ENCODE peak calls at places on chromosome 17, in ten cellular contexts. M, N, F, A, U, T, C, O, S and L are unnamed samples.

GRCh38 chr17:17782425-17783120 is 54.2 kb downstream of the SREBF1 start:
- DNase-seq in M (no peak), N (no peak), F (peak), A (no peak), U (no peak), T (no peak), C (no peak), O (peak), S (no peak), L (no peak)

GRCh38 chr17:1810450-1811103 is 19.1 kb downstream of the SMYD4 start:
- DNase-seq in M (no peak), N (no peak), F (no peak), A (no peak), U (no peak), T (no peak), C (no peak), O (no peak), S (no peak), L (no peak)

GRCh38 chr17:40936437-40936971 is 942 bp downstream of the KRT23 start:
- DNase-seq in M (no peak), N (no peak), F (no peak), A (no peak), U (no peak), T (no peak), C (no peak), O (no peak), S (no peak), L (no peak)

GRCh38 chr17:54980372-54980771 is 11.8 kb downstream of the STXBP4 start:
- DNase-seq in M (no peak), N (no peak), F (no peak), A (no peak), U (no peak), T (no peak), C (no peak), O (no peak), S (no peak), L (no peak)

GRCh38 chr17:79023180-79023705 is 726 bp upstream of the C1QTNF1 start:
- DNase-seq in M (no peak), N (no peak), F (no peak), A (no peak), U (peak), T (no peak), C (no peak), O (no peak), S (no peak), L (no peak)

GRCh38 chr17:45677770-45678169 is 106.3 kb upstream of the CRHR1 start:
- DNase-seq in M (peak), N (no peak), F (no peak), A (no peak), U (no peak), T (no peak), C (no peak), O (peak), S (peak), L (no peak)

GRCh38 chr17:2687074-2687418 is 24.5 kb downstream of the CLUH start:
- DNase-seq in M (no peak), N (no peak), F (no peak), A (no peak), U (no peak), T (no peak), C (no peak), O (no peak), S (no peak), L (no peak)

GRCh38 chr17:34299918-34300600 is 14.5 kb downstream of the CCL11 start:
- DNase-seq in M (no peak), N (no peak), F (no peak), A (no peak), U (no peak), T (no peak), C (no peak), O (peak), S (peak), L (no peak)

GRCh38 chr17:81513669-81514484 is 1.3 kb upstream of the ACTG1 start:
- DNase-seq in M (peak), N (peak), F (peak), A (no peak), U (peak), T (peak), C (no peak), O (peak), S (peak), L (peak)

GRCh38 chr17:59746849-59747445 is 39.5 kb downstream of the VMP1 start:
- DNase-seq in M (peak), N (no peak), F (no peak), A (no peak), U (no peak), T (no peak), C (no peak), O (peak), S (no peak), L (no peak)

GRCh38 chr17:66445229-66445628 is 142.8 kb downstream of the PRKCA start:
- DNase-seq in M (no peak), N (no peak), F (no peak), A (no peak), U (no peak), T (no peak), C (no peak), O (no peak), S (no peak), L (no peak)

GRCh38 chr17:48429156-48429555 is 858 bp downstream of the SKAP1 start:
- DNase-seq in M (no peak), N (peak), F (peak), A (no peak), U (no peak), T (no peak), C (no peak), O (no peak), S (no peak), L (no peak)

GRCh38 chr17:71287246-71287828 is 833.5 kb upstream of the SOX9 start:
- DNase-seq in M (no peak), N (no peak), F (no peak), A (no peak), U (no peak), T (no peak), C (no peak), O (no peak), S (peak), L (no peak)

GRCh38 chr17:27544350-27545131 is 86.4 kb upstream of the LGALS9 start:
- DNase-seq in M (peak), N (no peak), F (peak), A (no peak), U (no peak), T (peak), C (no peak), O (peak), S (no peak), L (peak)

GRCh38 chr17:37802061-37802460 is 57.2 kb upstream of the HNF1B start:
- DNase-seq in M (no peak), N (no peak), F (no peak), A (no peak), U (no peak), T (no peak), C (no peak), O (no peak), S (no peak), L (no peak)

GRCh38 chr17:80089762-80090161 is 11.6 kb upstream of the GAA start:
- DNase-seq in M (no peak), N (no peak), F (no peak), A (no peak), U (no peak), T (no peak), C (no peak), O (no peak), S (no peak), L (no peak)

GRCh38 chr17:5069724-5070123 is 8.5 kb upstream of the ZFP3 start:
- DNase-seq in M (no peak), N (no peak), F (no peak), A (no peak), U (no peak), T (no peak), C (no peak), O (peak), S (no peak), L (no peak)

GRCh38 chr17:8922451-8922850 is 43.1 kb downstream of the PIK3R5 start:
- DNase-seq in M (peak), N (no peak), F (no peak), A (no peak), U (no peak), T (peak), C (no peak), O (peak), S (peak), L (no peak)

GRCh38 chr17:42586514-42587230 is 9.1 kb upstream of the PSMC3IP start:
- DNase-seq in M (no peak), N (no peak), F (no peak), A (no peak), U (no peak), T (no peak), C (no peak), O (no peak), S (no peak), L (no peak)

GRCh38 chr17:80082403-80083135 is 18.8 kb upstream of the GAA start:
- DNase-seq in M (peak), N (peak), F (peak), A (peak), U (peak), T (no peak), C (peak), O (peak), S (peak), L (peak)

GRCh38 chr17:64063766-64064224 is 43.4 kb upstream of the ICAM2 start:
- DNase-seq in M (no peak), N (peak), F (peak), A (no peak), U (no peak), T (no peak), C (no peak), O (peak), S (peak), L (peak)

GRCh38 chr17:38403491-38403890 is 24.8 kb upstream of the ARHGAP23 start:
- DNase-seq in M (peak), N (no peak), F (no peak), A (no peak), U (no peak), T (peak), C (no peak), O (peak), S (no peak), L (no peak)

GRCh38 chr17:4163951-4164350 is 21.0 kb downstream of the CYB5D2 start:
- DNase-seq in M (no peak), N (no peak), F (no peak), A (no peak), U (no peak), T (peak), C (no peak), O (peak), S (peak), L (no peak)

GRCh38 chr17:46115687-46116086 is 77.5 kb downstream of the KANSL1 start:
- DNase-seq in M (no peak), N (no peak), F (no peak), A (no peak), U (no peak), T (no peak), C (no peak), O (no peak), S (no peak), L (no peak)